ENCODE peak calls at places on chromosomes 12 and 14, in seven cellular contexts. V is cardiac fibroblast, Q is DND-41, E is neural progenitor cell, T is mucosa of descending colon, X is GM23338, F is breast epithelium. H is an unnamed sample.

GRCh38 chr12:114562654-114563053 is 121.3 kb downstream of the TBX3 start:
- DNase-seq in V (no peak), Q (no peak), E (no peak), T (no peak), X (peak; percentile 40), F (no peak), H (no peak)

GRCh38 chr14:26773906-26774593 is 176.2 kb upstream of the NOVA1 start:
- DNase-seq in V (peak; percentile 26), Q (no peak), E (no peak), T (no peak), X (no peak), F (no peak), H (no peak)

GRCh38 chr14:75979071-75979571 is 2.7 kb downstream of the TGFB3 start:
- DNase-seq in V (peak; percentile 65), Q (peak; percentile 32), E (peak; percentile 60), T (peak; percentile 35), X (peak; percentile 76), F (no peak), H (peak; percentile 73)

GRCh38 chr12:93573552-93574223 is 1.2 kb downstream of the SOCS2 start:
- DNase-seq in V (peak; percentile 21), Q (peak; percentile 61), E (peak; percentile 14), T (peak; percentile 52), X (peak; percentile 44), F (no peak), H (peak; percentile 13)

GRCh38 chr12:12776261-12776660 is 9.2 kb upstream of the APOLD1 start:
- DNase-seq in V (peak; percentile 26), Q (no peak), E (no peak), T (peak; percentile 67), X (no peak), F (no peak), H (no peak)

GRCh38 chr14:23162800-23163199 is 20.7 kb downstream of the SLC7A8 start:
- DNase-seq in V (no peak), Q (no peak), E (no peak), T (no peak), X (no peak), F (no peak), H (no peak)

GRCh38 chr14:34030864-34031263 is 80.0 kb upstream of the EGLN3 start:
- DNase-seq in V (peak; percentile 91), Q (no peak), E (no peak), T (peak; percentile 37), X (no peak), F (no peak), H (peak; percentile 88)

GRCh38 chr12:106978035-106978800 is 8.7 kb downstream of the MTERF2 start:
- DNase-seq in V (peak; percentile 83), Q (no peak), E (no peak), T (peak; percentile 72), X (no peak), F (no peak), H (no peak)

GRCh38 chr12:131021142-131021541 is 67.4 kb downstream of the ADGRD1 start:
- DNase-seq in V (no peak), Q (no peak), E (no peak), T (no peak), X (no peak), F (no peak), H (no peak)

GRCh38 chr12:62813031-62813829 is 121.7 kb downstream of the PPM1H start:
- DNase-seq in V (peak; percentile 85), Q (peak; percentile 62), E (peak; percentile 87), T (peak; percentile 51), X (peak; percentile 89), F (no peak), H (peak; percentile 86)
- TF ChIP-seq CTCF in V (peak; percentile 73), Q (peak; percentile 78), E (peak; percentile 83), T (peak; percentile 37), X (peak; percentile 92), F (no peak), H (peak; percentile 79)

DNA sequence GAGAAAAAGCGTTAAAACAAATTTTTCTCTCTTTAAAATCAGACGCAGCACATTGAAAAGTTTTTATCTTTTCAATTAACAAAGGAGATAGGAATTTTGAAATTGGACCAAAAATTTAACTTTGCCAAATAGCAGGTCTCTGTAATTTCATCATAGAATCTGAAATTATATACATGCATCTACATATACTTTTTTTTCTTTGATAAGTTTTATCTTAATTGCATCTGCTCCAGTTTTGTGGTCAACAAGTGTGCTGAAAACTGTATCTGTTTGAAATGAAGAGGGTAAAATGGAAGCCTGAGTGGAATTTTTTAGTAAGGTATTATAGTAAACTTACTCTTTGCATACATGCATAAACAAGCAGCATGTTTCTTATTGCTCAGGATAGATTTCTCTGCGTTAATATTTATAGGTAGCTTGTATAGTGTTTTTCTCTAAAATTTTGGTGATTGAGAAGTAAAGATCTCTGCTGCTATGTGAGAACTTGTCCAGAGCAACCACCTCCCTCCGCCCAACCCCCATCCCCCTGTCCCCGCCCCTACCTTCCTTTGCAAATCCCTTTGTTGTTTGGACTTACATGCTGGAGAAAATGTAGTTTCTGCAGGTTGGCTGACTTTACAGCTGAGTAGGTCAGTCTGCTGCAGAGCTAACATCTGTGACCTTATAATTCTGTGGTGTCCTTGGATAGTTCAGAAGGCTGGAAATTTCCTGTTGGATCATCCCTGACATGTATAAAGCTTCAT is 64.6 kb downstream of the VRK1 start:
- DNase-seq in V (no peak), Q (no peak), E (peak; percentile 77), T (no peak), X (peak; percentile 79), F (no peak), H (no peak)
- H3K4me3 ChIP-seq in V (no peak overlapping the region), Q (no peak overlapping the region), E (peak overlapping the region; percentile 21), T (no peak overlapping the region), X (peak overlapping the region; percentile 37), F (no peak overlapping the region), H (no peak overlapping the region)

GRCh38 chr12:108234155-108234554 is 105.0 kb downstream of the CMKLR1 start:
- DNase-seq in V (peak; percentile 5), Q (no peak), E (no peak), T (no peak), X (no peak), F (no peak), H (no peak)
- TF ChIP-seq CTCF in V (no peak), Q (no peak), E (peak; percentile 16), T (no peak), X (peak; percentile 56), F (no peak), H (no peak)

GRCh38 chr14:101121399-101122113 is 218.0 kb upstream of the RTL1 start:
- DNase-seq in V (no peak), Q (peak; percentile 67), E (no peak), T (no peak), X (no peak), F (no peak), H (no peak)
- H3K4me3 ChIP-seq in V (no peak overlapping the region), Q (peak overlapping the region; percentile 58), E (no peak overlapping the region), T (no peak overlapping the region), X (no peak overlapping the region), F (no peak overlapping the region), H (no peak overlapping the region)

GRCh38 chr12:105677672-105678071 is 347.2 kb downstream of the C12orf75 start:
- DNase-seq in V (no peak), Q (no peak), E (no peak), T (no peak), X (no peak), F (no peak), H (no peak)

GRCh38 chr12:105681341-105681740 is 350.9 kb downstream of the C12orf75 start:
- DNase-seq in V (no peak), Q (no peak), E (no peak), T (no peak), X (no peak), F (no peak), H (no peak)

GRCh38 chr12:105676694-105677093 is 346.2 kb downstream of the C12orf75 start:
- DNase-seq in V (peak; percentile 1), Q (no peak), E (no peak), T (peak; percentile 76), X (no peak), F (no peak), H (no peak)

GRCh38 chr12:105674871-105675699 is 344.6 kb downstream of the C12orf75 start:
- DNase-seq in V (no peak), Q (no peak), E (no peak), T (no peak), X (no peak), F (no peak), H (no peak)

DNA sequence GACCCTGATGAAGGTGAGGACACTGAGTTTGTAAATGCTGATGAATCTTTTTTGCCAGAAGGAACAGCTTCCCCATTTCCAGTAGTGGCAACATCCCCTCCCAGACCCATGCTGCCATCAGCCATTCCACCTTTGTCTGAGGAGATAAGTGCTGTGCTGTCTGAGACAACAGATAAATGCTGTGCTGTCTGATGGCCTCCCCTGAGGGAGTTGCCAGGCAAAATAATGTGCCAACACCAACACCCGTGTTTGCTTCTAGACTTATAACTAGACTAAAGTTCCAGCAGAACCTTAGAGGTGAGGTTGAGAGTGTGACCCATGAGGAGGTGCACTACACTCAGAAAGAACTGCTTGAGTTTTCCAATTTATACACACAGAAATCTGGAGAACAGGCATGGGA is 349.5 kb downstream of the C12orf75 start:
- DNase-seq in V (no peak), Q (no peak), E (no peak), T (no peak), X (no peak), F (no peak), H (no peak)
- TF ChIP-seq CTCF in V (no peak), Q (no peak), E (no peak), T (no peak), X (no peak), F (no peak), H (no peak)

GRCh38 chr12:65929641-65930040 is 105.4 kb downstream of the HMGA2 start:
- DNase-seq in V (no peak), Q (no peak), E (no peak), T (no peak), X (no peak), F (no peak), H (no peak)

GRCh38 chr12:65922077-65922476 is 97.8 kb downstream of the HMGA2 start:
- DNase-seq in V (no peak), Q (no peak), E (no peak), T (no peak), X (no peak), F (no peak), H (no peak)

GRCh38 chr12:65926119-65927004 is 102.1 kb downstream of the HMGA2 start:
- DNase-seq in V (no peak), Q (no peak), E (peak; percentile 43), T (no peak), X (peak; percentile 32), F (no peak), H (no peak)

GRCh38 chr12:65923228-65923627 is 98.9 kb downstream of the HMGA2 start:
- DNase-seq in V (no peak), Q (no peak), E (no peak), T (no peak), X (no peak), F (no peak), H (no peak)

DNA sequence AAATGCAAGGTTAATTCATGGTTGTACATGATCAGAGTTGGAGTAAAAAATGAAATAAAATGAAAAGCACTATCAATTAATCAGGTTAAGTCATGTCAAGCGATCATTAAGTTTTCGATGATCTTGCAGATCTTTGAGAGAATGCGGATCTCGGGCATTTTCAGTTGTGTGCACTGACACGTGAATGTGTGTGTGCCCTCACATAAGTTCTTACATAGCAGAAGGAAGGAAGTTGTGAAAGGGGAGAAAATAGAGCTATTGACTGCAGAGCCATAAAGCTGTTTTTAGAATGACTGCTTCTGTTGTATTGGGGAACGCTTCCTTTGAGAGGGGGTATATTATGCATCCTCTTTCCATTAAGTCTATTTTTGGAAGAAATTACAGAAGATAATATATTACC is 101.3 kb downstream of the HMGA2 start:
- DNase-seq in V (no peak), Q (no peak), E (no peak), T (no peak), X (no peak), F (no peak), H (no peak)
- H3K4me3 ChIP-seq in V (no peak overlapping the region), Q (no peak overlapping the region), E (no peak overlapping the region), T (no peak overlapping the region), X (peak overlapping the region; percentile 21), F (no peak overlapping the region), H (no peak overlapping the region)

GRCh38 chr14:73723799-73724621 is 9.8 kb upstream of the PNMA1 start:
- DNase-seq in V (peak; percentile 99), Q (no peak), E (peak; percentile 38), T (no peak), X (peak; percentile 35), F (no peak), H (peak; percentile 98)
- TF ChIP-seq CTCF in V (no peak), Q (no peak), E (no peak), T (no peak), X (peak; percentile 15), F (peak; percentile 42), H (no peak)